ENCODE peak calls at places on chromosomes 16 and 17, in five cellular contexts. Y is stimulated activated CD8-positive, alpha-beta memory T cell treated with anti-CD3 and anti-CD28 coated beads, Interleukin-2, amount 100 ng/mL, for 48 hours; W is activated T-cell treated with anti-CD3 and anti-CD28 coated beads, Interleukin-2, amount 50 U/mL, for 72 hours; C is fibroblast of pulmonary artery; A is hepatic stellate cell. D is an unnamed sample.

GRCh38 chr17:43790311-43790940 is 10.2 kb downstream of the CFAP97D1 start:
- DNase-seq in Y (no peak), W (no peak), C (peak; percentile 11), A (no peak), D (no peak)

GRCh38 chr16:13839577-13839976 is 80.4 kb upstream of the ERCC4 start:
- DNase-seq in Y (no peak), W (no peak), C (no peak), A (no peak), D (no peak)

GRCh38 chr17:36509272-36509985 is 22.9 kb downstream of the ZNHIT3 start:
- DNase-seq in Y (no peak), W (no peak), C (no peak), A (no peak), D (no peak)

GRCh38 chr16:66717112-66717675 is 20.7 kb upstream of the CMTM4 start:
- DNase-seq in Y (no peak), W (no peak), C (peak; percentile 64), A (no peak), D (no peak)

GRCh38 chr16:9976641-9977040 is 205.6 kb downstream of the GRIN2A start:
- DNase-seq in Y (no peak), W (no peak), C (no peak), A (no peak), D (no peak)

GRCh38 chr16:87809150-87809902 is 43.5 kb upstream of the KLHDC4 start:
- DNase-seq in Y (no peak), W (no peak), C (peak; percentile 19), A (no peak), D (no peak)

GRCh38 chr16:81994485-81994884 is 16.8 kb downstream of the SDR42E1 start:
- DNase-seq in Y (no peak), W (no peak), C (no peak), A (no peak), D (no peak)

GRCh38 chr17:21418446-21419298 is 42.5 kb downstream of the KCNJ12 start:
- DNase-seq in Y (no peak), W (no peak), C (no peak), A (no peak), D (no peak)

GRCh38 chr16:70433456-70434103 is 5.3 kb downstream of the ST3GAL2 start:
- DNase-seq in Y (no peak), W (no peak), C (peak; percentile 92), A (peak; percentile 90), D (no peak)

GRCh38 chr16:30882429-30883310 is 11.2 kb downstream of the BCL7C start:
- DNase-seq in Y (no peak), W (no peak), C (no peak), A (no peak), D (no peak)

GRCh38 chr17:40312131-40312731 is 3.3 kb downstream of the RARA start:
- DNase-seq in Y (no peak), W (no peak), C (no peak), A (no peak), D (no peak)

GRCh38 chr17:38550661-38551060 is 55.1 kb downstream of the SRCIN1 start:
- DNase-seq in Y (no peak), W (no peak), C (peak; percentile 64), A (peak; percentile 93), D (no peak)

GRCh38 chr16:54027126-54027922 is 259.3 kb downstream of the IRX3 start:
- DNase-seq in Y (no peak), W (no peak), C (peak; percentile 69), A (peak; percentile 45), D (no peak)

GRCh38 chr17:19470529-19471261 is 59.7 kb downstream of the RNF112 start:
- DNase-seq in Y (no peak), W (no peak), C (no peak), A (peak; percentile 63), D (no peak)

GRCh38 chr17:79074650-79075432 is at the start of gene ENGASE:
- DNase-seq in Y (peak; percentile 90), W (peak; percentile 97), C (peak; percentile 92), A (peak; percentile 98), D (peak; percentile 93)

GRCh38 chr17:4769628-4770027 is 2.1 kb upstream of the TM4SF5 start:
- DNase-seq in Y (no peak), W (no peak), C (no peak), A (no peak), D (no peak)

GRCh38 chr16:25747160-25747758 is 55.5 kb downstream of the HS3ST4 start:
- DNase-seq in Y (no peak), W (no peak), C (peak; percentile 1), A (no peak), D (no peak)

GRCh38 chr17:15966183-15966878 is 21.4 kb downstream of the ADORA2B start:
- DNase-seq in Y (no peak), W (no peak), C (no peak), A (no peak), D (no peak)

GRCh38 chr17:72839086-72839728 is 253.3 kb downstream of the SLC39A11 start:
- DNase-seq in Y (no peak), W (no peak), C (no peak), A (no peak), D (no peak)

GRCh38 chr16:2280981-2281542 is 13.1 kb upstream of the RNPS1 start:
- DNase-seq in Y (no peak), W (no peak), C (no peak), A (no peak), D (no peak)

GRCh38 chr16:51938861-51939260 is 608.1 kb downstream of the TOX3 start:
- DNase-seq in Y (no peak), W (no peak), C (no peak), A (no peak), D (no peak)

GRCh38 chr17:51857052-51857593 is 301.4 kb downstream of the CA10 start:
- DNase-seq in Y (no peak), W (no peak), C (no peak), A (no peak), D (no peak)

GRCh38 chr17:74605361-74605760 is 13.3 kb upstream of the CD300LD start:
- DNase-seq in Y (no peak), W (no peak), C (peak; percentile 69), A (peak; percentile 43), D (peak; percentile 91)

GRCh38 chr17:82927311-82927660 is 87.5 kb upstream of the ZNF750 start:
- DNase-seq in Y (no peak), W (no peak), C (no peak), A (no peak), D (no peak)

GRCh38 chr16:68921654-68922053 is 78.3 kb downstream of the TANGO6 start:
- DNase-seq in Y (no peak), W (no peak), C (peak; percentile 48), A (no peak), D (peak; percentile 83)

GRCh38 chr16:53651357-53651756 is 52.3 kb downstream of the RPGRIP1L start:
- DNase-seq in Y (no peak), W (no peak), C (no peak), A (no peak), D (no peak)

GRCh38 chr17:66354472-66354871 is 52.1 kb downstream of the PRKCA start:
- DNase-seq in Y (no peak), W (no peak), C (no peak), A (no peak), D (no peak)

GRCh38 chr16:88284626-88285513 is 97.9 kb upstream of the ZNF469 start:
- DNase-seq in Y (no peak), W (no peak), C (no peak), A (no peak), D (no peak)

GRCh38 chr17:29155235-29155965 is 24.8 kb downstream of the MYO18A start:
- DNase-seq in Y (peak; percentile 49), W (peak; percentile 79), C (peak; percentile 55), A (no peak), D (peak; percentile 88)